ENCODE peak calls at places on chromosomes 6 and 20, in six cellular contexts. C, W, M, D, J and Z are unnamed samples.

GRCh38 chr20:56391596-56392281 is at the start of gene AURKA:
- DNase-seq in D (peak; percentile 26), M (no peak), W (no peak), C (no peak), J (no peak), Z (no peak)

GRCh38 chr6:67131827-67132226 is 1424.8 kb upstream of the EYS start:
- DNase-seq in C (peak; percentile 74), J (no peak), D (no peak), M (no peak), W (no peak), Z (no peak)

GRCh38 chr20:62408055-62408454 is 970 bp upstream of the CABLES2 start:
- DNase-seq in M (no peak), J (no peak), C (no peak), D (no peak), W (no peak), Z (no peak)

GRCh38 chr20:7849675-7850074 is 90.6 kb downstream of the HAO1 start:
- DNase-seq in J (no peak), C (no peak), M (no peak), D (no peak), W (no peak), Z (no peak)

GRCh38 chr20:47196091-47197081 is 160.1 kb downstream of the ZMYND8 start:
- DNase-seq in D (peak; percentile 68), M (peak; percentile 91), W (peak; percentile 74), C (peak; percentile 49), J (peak; percentile 67), Z (peak; percentile 42)

GRCh38 chr20:9262653-9263194 is 193.8 kb downstream of the PLCB4 start:
- DNase-seq in M (no peak), W (no peak), J (no peak), C (no peak), D (no peak), Z (no peak)

GRCh38 chr6:47203266-47203967 is 106.3 kb downstream of the TNFRSF21 start:
- DNase-seq in M (no peak), C (no peak), J (no peak), D (no peak), W (no peak), Z (no peak)

GRCh38 chr6:100479180-100480035 is 14.7 kb upstream of the SIM1 start:
- DNase-seq in D (peak; percentile 54), W (no peak), J (no peak), C (no peak), M (no peak), Z (no peak)

GRCh38 chr20:37516697-37517370 is 4.2 kb upstream of the NNAT start:
- DNase-seq in J (no peak), W (peak; percentile 82), C (no peak), D (peak; percentile 31), M (no peak), Z (no peak)

GRCh38 chr20:14446446-14446845 is 109.0 kb upstream of the FLRT3 start:
- DNase-seq in M (no peak), C (no peak), W (no peak), D (no peak), J (no peak), Z (no peak)